ENCODE peak calls at places on chromosome 11, in five cellular contexts. X, O, V, F and A are unnamed samples.

GRCh38 chr11:47586043-47586442 is 435 bp upstream of the FAM180B start:
- DNase-seq in X (no peak), O (no peak), V (no peak), F (no peak), A (no peak)

GRCh38 chr11:131691558-131692041 is 321.2 kb downstream of the NTM start:
- DNase-seq in X (no peak), O (no peak), V (peak; percentile 15), F (peak; percentile 69), A (no peak)

GRCh38 chr11:34972892-34973291 is 56.5 kb downstream of the PDHX start:
- DNase-seq in X (no peak), O (no peak), V (peak; percentile 81), F (no peak), A (no peak)

GRCh38 chr11:103631841-103632240 is 404.6 kb upstream of the DDI1 start:
- DNase-seq in X (no peak), O (no peak), V (peak; percentile 56), F (no peak), A (no peak)

GRCh38 chr11:8225589-8226036 is 38.1 kb downstream of the LMO1 start:
- DNase-seq in X (peak; percentile 32), O (peak; percentile 33), V (peak; percentile 61), F (peak; percentile 66), A (peak; percentile 78)

GRCh38 chr11:120302001-120302805 is 22.9 kb upstream of the TLCD5 start:
- DNase-seq in X (no peak), O (no peak), V (no peak), F (peak; percentile 49), A (no peak)

GRCh38 chr11:79461144-79461543 is 20.3 kb upstream of the TENM4 start:
- DNase-seq in X (no peak), O (no peak), V (peak; percentile 57), F (peak; percentile 38), A (no peak)

GRCh38 chr11:10730151-10730550 is 20.9 kb upstream of the CTR9 start:
- DNase-seq in X (no peak), O (no peak), V (no peak), F (no peak), A (no peak)

GRCh38 chr11:74493816-74494630 is 499 bp upstream of the LIPT2 start:
- DNase-seq in X (no peak), O (no peak), V (peak; percentile 4), F (peak; percentile 66), A (no peak)

GRCh38 chr11:75142714-75143419 is 8.0 kb upstream of the SLCO2B1 start:
- DNase-seq in X (no peak), O (no peak), V (peak; percentile 89), F (peak; percentile 96), A (peak; percentile 82)

GRCh38 chr11:45932217-45932616 is 9.8 kb downstream of the LARGE2 start:
- DNase-seq in X (no peak), O (no peak), V (no peak), F (no peak), A (no peak)

GRCh38 chr11:93545566-93545965 is 2.4 kb upstream of the SMCO4 start:
- DNase-seq in X (no peak), O (no peak), V (no peak), F (no peak), A (no peak)

GRCh38 chr11:94681140-94681539 is 87.0 kb upstream of the AMOTL1 start:
- DNase-seq in X (no peak), O (no peak), V (no peak), F (no peak), A (no peak)

GRCh38 chr11:35622070-35622469 is 3.8 kb downstream of the FJX1 start:
- DNase-seq in X (no peak), O (no peak), V (peak; percentile 58), F (peak; percentile 78), A (no peak)

GRCh38 chr11:87589082-87589481 is 551.3 kb downstream of the TMEM135 start:
- DNase-seq in X (no peak), O (no peak), V (no peak), F (no peak), A (no peak)

GRCh38 chr11:71927813-71928738 is at the start of gene XNDC1N:
- DNase-seq in X (peak; percentile 65), O (peak; percentile 7), V (peak; percentile 90), F (peak; percentile 91), A (peak; percentile 87)

GRCh38 chr11:134052395-134052987 is 16.4 kb upstream of the JAM3 start:
- DNase-seq in X (no peak), O (no peak), V (no peak), F (no peak), A (no peak)

GRCh38 chr11:92322225-92322624 is 97.6 kb downstream of the FAT3 start:
- DNase-seq in X (no peak), O (no peak), V (peak; percentile 47), F (no peak), A (no peak)

GRCh38 chr11:96063886-96064285 is 140.0 kb upstream of the MTMR2 start:
- DNase-seq in X (no peak), O (no peak), V (no peak), F (no peak), A (no peak)

GRCh38 chr11:88405853-88406252 is 68.3 kb upstream of the CTSC start:
- DNase-seq in X (no peak), O (no peak), V (no peak), F (no peak), A (no peak)

DNA sequence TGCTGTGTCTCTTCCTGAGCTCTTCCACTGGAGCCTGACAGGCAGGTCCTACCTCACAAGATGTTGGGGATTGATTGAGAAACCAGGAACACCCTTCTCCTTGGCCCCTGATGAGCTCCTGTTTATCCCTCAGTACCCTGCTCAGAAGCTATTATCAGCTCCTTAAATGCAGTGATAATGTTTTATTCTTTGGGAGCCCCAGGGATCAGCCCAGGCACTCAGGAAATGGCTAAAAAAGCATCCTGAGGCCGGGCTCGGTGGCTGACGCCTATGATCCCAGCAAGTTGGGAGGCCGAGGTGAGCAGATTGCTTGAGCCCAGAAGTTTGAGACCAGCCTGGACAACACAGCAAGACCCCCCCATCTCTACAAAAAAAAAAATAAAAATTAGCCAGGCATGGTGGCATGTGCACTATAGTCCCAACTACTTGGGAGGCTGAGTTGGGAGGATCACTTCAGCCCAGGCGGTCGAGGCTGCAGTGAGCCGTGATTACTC is 4.9 kb upstream of the PHLDA2 start:
- DNase-seq in X (no peak), O (no peak), V (no peak), F (no peak), A (no peak)
- H3K27ac ChIP-seq in X (no peak overlapping the region), O (peak overlapping the region; percentile 66), V (no peak overlapping the region), F (peak overlapping the region; percentile 95), A (no peak overlapping the region)

GRCh38 chr11:15645201-15645600 is 530.5 kb downstream of the INSC start:
- DNase-seq in X (no peak), O (no peak), V (no peak), F (no peak), A (no peak)
- H3K27ac ChIP-seq in X (no peak overlapping the region), O (no peak overlapping the region), V (no peak overlapping the region), F (no peak overlapping the region), A (no peak overlapping the region)

GRCh38 chr11:1781593-1781975 is 17.9 kb upstream of the CTSD start:
- DNase-seq in X (no peak), O (no peak), V (no peak), F (no peak), A (no peak)

GRCh38 chr11:1780700-1781592 is 17.2 kb upstream of the CTSD start:
- DNase-seq in X (no peak), O (no peak), V (no peak), F (no peak), A (no peak)

GRCh38 chr11:1783725-1784529 is 20.2 kb upstream of the CTSD start:
- DNase-seq in X (no peak), O (no peak), V (no peak), F (no peak), A (no peak)

GRCh38 chr11:1782831-1783724 is 19.4 kb upstream of the CTSD start:
- DNase-seq in X (no peak), O (no peak), V (peak; percentile 86), F (no peak), A (peak; percentile 14)

GRCh38 chr11:1782026-1782696 is 18.4 kb upstream of the CTSD start:
- DNase-seq in X (no peak), O (no peak), V (no peak), F (no peak), A (no peak)
- H3K27ac ChIP-seq in X (no peak overlapping the region), O (no peak overlapping the region), V (no peak overlapping the region), F (peak overlapping the region; percentile 1), A (no peak overlapping the region)

GRCh38 chr11:61851128-61851899 is 23.2 kb downstream of the FADS2 start:
- DNase-seq in X (no peak), O (no peak), V (no peak), F (no peak), A (no peak)
- H3K27ac ChIP-seq in X (peak overlapping the region; percentile 9), O (peak overlapping the region; percentile 69), V (no peak overlapping the region), F (peak overlapping the region; percentile 17), A (peak overlapping the region; percentile 30)

GRCh38 chr11:128208329-128209220 is 378.8 kb downstream of the ETS1 start:
- DNase-seq in X (no peak), O (peak; percentile 16), V (peak; percentile 96), F (peak; percentile 77), A (no peak)
- H3K27ac ChIP-seq in X (no peak overlapping the region), O (peak overlapping the region; percentile 59), V (no peak overlapping the region), F (peak overlapping the region; percentile 82), A (no peak overlapping the region)

GRCh38 chr11:1693327-1694063 is 3.5 kb upstream of the KRTAP5-6 start:
- DNase-seq in X (no peak), O (peak; percentile 15), V (peak; percentile 68), F (peak; percentile 79), A (peak; percentile 88)
- H3K27ac ChIP-seq in X (peak overlapping the region; percentile 80), O (no peak overlapping the region), V (no peak overlapping the region), F (peak overlapping the region; percentile 76), A (peak overlapping the region; percentile 7)

GRCh38 chr11:130403967-130404366 is 24.4 kb downstream of the ADAMTS8 start:
- DNase-seq in X (no peak), O (no peak), V (no peak), F (no peak), A (no peak)
- H3K27ac ChIP-seq in X (peak overlapping the region; percentile 77), O (peak overlapping the region; percentile 67), V (peak overlapping the region; percentile 92), F (no peak overlapping the region), A (peak overlapping the region; percentile 85)